ENCODE peak calls at places on chromosomes 2 and 18, in seven cellular contexts. R is stomach, H is adrenal gland, Y is A549, F is HCT116, L is heart left ventricle, D is IMR-90. U is an unnamed sample. For H3K4me1, the result is how much of the 10 kb centered on the place peaks cover.

GRCh38 chr2:135825131-135825854 is 11.7 kb downstream of the LCT start:
- DNase-seq in H (no peak), L (no peak), Y (no peak), F (no peak), R (no peak), D (no peak), U (no peak)

GRCh38 chr2:234502285-234502918 is 5.5 kb upstream of the ARL4C start:
- DNase-seq in L (no peak), F (peak), R (no peak), H (no peak), D (peak), Y (peak), U (no peak)

GRCh38 chr18:63895190-63895589 is 7.7 kb downstream of the SERPINB2 start:
- DNase-seq in Y (no peak), F (no peak), H (no peak), D (no peak), R (no peak), L (no peak), U (no peak)

GRCh38 chr18:53509886-53510285 is 714.6 kb downstream of the MBD2 start:
- DNase-seq in R (no peak), L (no peak), H (no peak), F (no peak), D (no peak), Y (no peak), U (no peak)

GRCh38 chr2:27000228-27000627 is 29.8 kb downstream of the MAPRE3 start:
- DNase-seq in L (no peak), Y (no peak), R (no peak), H (no peak), D (no peak), F (no peak), U (no peak)

GRCh38 chr2:138829326-138829725 is 49.1 kb upstream of the NXPH2 start:
- DNase-seq in L (no peak), R (no peak), D (peak), H (no peak), F (peak), Y (peak), U (no peak)

GRCh38 chr2:202115385-202116060 is 42.5 kb downstream of the KIAA2012 start:
- DNase-seq in L (no peak), H (no peak), Y (peak), D (peak), R (no peak), F (no peak), U (no peak)

GRCh38 chr18:12056034-12056883 is 37.4 kb upstream of the ANKRD62 start:
- DNase-seq in R (no peak), H (no peak), Y (no peak), D (no peak), F (no peak), L (no peak), U (no peak)

GRCh38 chr2:99635710-99636431 is 146.1 kb upstream of the REV1 start:
- DNase-seq in L (peak), R (no peak), F (no peak), D (no peak), H (peak), Y (no peak), U (peak)

GRCh38 chr2:236124182-236124581 is 44.0 kb downstream of the GBX2 start:
- DNase-seq in Y (no peak), D (no peak), H (no peak), R (no peak), F (no peak), L (no peak), U (no peak)

GRCh38 chr2:109676346-109676897 is 62.3 kb downstream of the SOWAHC start:
- DNase-seq in H (no peak), F (no peak), Y (no peak), R (no peak), D (no peak), L (no peak), U (no peak)

GRCh38 chr2:15747172-15747550 is 155.5 kb downstream of the DDX1 start:
- DNase-seq in H (no peak), Y (no peak), R (no peak), F (no peak), L (no peak), D (no peak), U (no peak)

GRCh38 chr2:155310589-155310988 is 612.1 kb downstream of the KCNJ3 start:
- DNase-seq in Y (peak), R (no peak), L (no peak), H (no peak), F (peak), D (no peak), U (no peak)

GRCh38 chr18:13266208-13267100 is 47.9 kb downstream of the LDLRAD4 start:
- DNase-seq in H (no peak), R (no peak), L (peak), D (no peak), Y (no peak), F (no peak), U (peak)

GRCh38 chr2:68367918-68368656 is 3.0 kb downstream of the PLEK start:
- DNase-seq in R (no peak), D (no peak), L (no peak), F (no peak), H (no peak), Y (no peak), U (no peak)

GRCh38 chr2:68363731-68364130 is 1.4 kb upstream of the PLEK start:
- DNase-seq in R (no peak), F (no peak), L (no peak), D (no peak), H (no peak), Y (no peak), U (no peak)

GRCh38 chr2:68366083-68366560 is 1.0 kb downstream of the PLEK start:
- DNase-seq in Y (no peak), F (no peak), L (no peak), R (no peak), D (no peak), H (no peak), U (no peak)

GRCh38 chr2:68362749-68363148 is 2.3 kb upstream of the PLEK start:
- DNase-seq in F (no peak), R (no peak), D (no peak), Y (no peak), H (no peak), L (no peak), U (no peak)

GRCh38 chr2:68365087-68365486 is at the start of gene PLEK:
- DNase-seq in Y (no peak), R (peak), D (no peak), L (peak), H (peak), F (no peak), U (peak)
- TF ChIP-seq POLR2A in Y (no peak), R (no peak), D (no peak), L (no peak), H (peak), F (no peak), U (peak)

GRCh38 chr2:28972778-28973335 is 8.2 kb upstream of the TOGARAM2 start:
- DNase-seq in F (no peak), H (no peak), L (no peak), Y (no peak), D (no peak), R (no peak), U (no peak)
- H3K4me1 ChIP-seq in F (under half), H (under half), L (under half), Y (under half), D (under half), R (under half), U (under half)

GRCh38 chr2:38806001-38806400 is 28.0 kb downstream of the GEMIN6 start:
- DNase-seq in D (no peak), H (no peak), L (no peak), F (no peak), Y (no peak), R (no peak), U (no peak)
- TF ChIP-seq POLR2A in D (no peak), H (no peak), L (no peak), F (no peak), Y (no peak), R (no peak), U (no peak)

GRCh38 chr18:48949051-48949605 is 1.6 kb downstream of the SMAD7 start:
- DNase-seq in D (no peak), Y (no peak), R (peak), L (peak), H (peak), F (no peak), U (no peak)

GRCh38 chr18:48951448-48952286 is 902 bp upstream of the SMAD7 start:
- DNase-seq in D (peak), H (peak), L (peak), F (no peak), R (peak), Y (peak), U (peak)

GRCh38 chr18:48948112-48949050 is 2.4 kb downstream of the SMAD7 start:
- DNase-seq in R (peak), D (peak), H (peak), L (peak), F (no peak), Y (no peak), U (no peak)

GRCh38 chr18:48950536-48951447 is at the start of gene SMAD7:
- DNase-seq in F (no peak), H (no peak), R (peak), L (peak), Y (no peak), D (no peak), U (no peak)

DNA sequence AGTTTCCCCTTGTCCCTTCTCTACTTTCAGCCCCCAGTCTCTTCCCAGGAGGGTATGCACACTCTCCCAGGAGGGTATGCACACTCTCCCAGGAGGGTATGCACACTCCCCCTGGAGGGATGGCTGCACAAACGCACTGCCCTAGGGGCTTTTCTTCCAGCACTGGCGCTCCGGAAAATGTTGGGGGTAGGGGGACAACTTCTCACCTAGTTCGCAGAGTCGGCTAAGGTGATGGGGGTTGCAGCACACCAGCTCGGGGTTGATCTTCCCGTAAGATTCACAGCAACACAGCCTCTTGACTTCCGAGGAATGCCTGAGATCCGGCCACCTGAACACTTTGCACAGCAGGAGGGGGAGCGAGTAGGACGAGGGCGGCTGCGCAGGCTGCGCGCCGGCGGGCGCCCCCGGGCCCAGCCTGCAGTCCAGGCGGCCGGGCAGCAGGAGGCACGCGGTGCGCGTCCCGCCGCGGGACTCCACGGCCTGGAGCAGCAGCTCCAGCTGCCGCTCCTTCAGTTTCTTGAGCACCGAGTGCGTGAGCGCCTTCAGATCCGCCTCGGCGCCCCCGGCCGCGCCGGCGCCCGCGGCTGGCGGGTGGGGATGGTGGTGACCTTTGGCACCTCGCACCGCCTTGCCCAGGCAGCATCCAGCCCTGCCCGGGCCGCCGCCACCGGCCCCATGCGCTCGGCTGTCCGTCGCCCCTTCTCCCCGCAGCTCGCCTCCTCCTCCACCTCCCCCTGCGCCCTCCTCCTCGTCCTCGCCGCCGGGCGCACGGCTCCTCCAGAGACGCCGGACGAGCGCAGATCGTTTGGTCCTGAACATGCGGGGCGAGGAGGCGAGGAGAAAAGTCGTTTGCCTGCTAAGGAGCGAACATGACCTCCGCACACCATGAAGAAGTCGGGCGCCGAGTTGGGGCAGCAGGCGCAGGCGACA is 894 bp downstream of the SMAD7 start:
- DNase-seq in L (peak), F (no peak), R (peak), Y (peak), D (peak), H (no peak), U (no peak)
- H3K4me1 ChIP-seq in L (under half), F (half or more), R (half or more), Y (under half), D (under half), H (under half), U (under half)

GRCh38 chr2:85307527-85307897 is 20.3 kb downstream of the TGOLN2 start:
- DNase-seq in L (no peak), H (no peak), D (no peak), F (no peak), R (no peak), Y (no peak), U (no peak)
- TF ChIP-seq POLR2A in L (no peak), H (no peak), D (no peak), F (no peak), R (no peak), Y (no peak), U (no peak)

GRCh38 chr2:172436889-172437288 is 9.5 kb downstream of the ITGA6 start:
- DNase-seq in Y (no peak), D (no peak), L (no peak), R (no peak), F (no peak), H (no peak), U (no peak)
- H3K4me1 ChIP-seq in Y (half or more), D (under half), L (under half), R (half or more), F (half or more), H (under half), U (under half)

DNA sequence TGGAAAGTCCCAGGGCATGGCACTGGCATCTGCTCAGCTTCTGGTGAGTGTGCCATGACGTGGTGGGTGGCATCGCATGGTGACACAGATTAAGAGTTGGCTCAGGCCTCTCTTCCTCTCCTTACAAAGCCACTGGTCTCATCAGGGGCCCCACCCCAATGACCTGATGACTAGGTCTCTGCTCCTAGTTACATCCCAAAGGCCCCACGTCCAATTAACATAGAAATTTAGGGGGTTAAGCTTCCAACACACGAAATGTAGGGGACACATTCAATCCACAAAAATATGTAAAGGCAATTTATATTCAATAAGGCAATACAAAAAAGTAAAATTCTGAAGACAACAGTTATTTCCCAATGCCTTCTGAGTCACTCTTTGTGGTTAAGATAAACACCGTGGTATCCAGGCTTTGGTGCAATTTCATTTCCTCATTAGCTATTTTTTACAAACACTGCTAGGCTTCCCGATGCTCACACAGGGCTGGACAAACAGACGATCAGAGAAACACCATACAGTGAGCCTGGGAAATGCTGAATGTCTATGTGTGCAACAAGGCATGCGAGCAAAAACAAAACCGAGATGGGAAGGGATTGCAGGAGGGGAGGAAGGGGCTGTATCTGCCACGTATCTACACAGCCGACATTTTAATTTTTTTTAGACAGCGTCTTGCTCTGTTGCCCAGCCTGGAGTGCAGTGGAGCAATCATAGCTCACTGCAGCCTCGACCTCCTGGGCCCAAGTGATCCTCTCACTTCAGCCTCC is 67.2 kb downstream of the MBP start:
- DNase-seq in L (no peak), Y (peak), H (peak), D (peak), R (peak), F (peak), U (peak)
- TF ChIP-seq POLR2A in L (no peak), Y (no peak), H (no peak), D (no peak), R (no peak), F (no peak), U (no peak)